ENCODE peak calls at places on chromosome 10, in ten cellular contexts. One of them, this sample, is unnamed.

GRCh38 chr10:91012502-91012901 is 91.6 kb upstream of the ANKRD1 start:
- DNase-seq in HFF-Myc: no peak
- DNase-seq in BE2C: no peak
- DNase-seq in amygdala: no peak
- DNase-seq in fibroblast of lung: no peak
- DNase-seq in stimulated activated naive CD4-positive, alpha-beta T cell: no peak
- DNase-seq in T-helper 1 cell: no peak
- DNase-seq in NCI-H2081: no peak
- DNase-seq in right lobe of liver: no peak
- DNase-seq in naive B cell: no peak
- DNase-seq in this sample: no peak

GRCh38 chr10:87916515-87916914 is 53.1 kb downstream of the PTEN start:
- DNase-seq in HFF-Myc: no peak
- DNase-seq in BE2C: no peak
- DNase-seq in amygdala: no peak
- DNase-seq in fibroblast of lung: no peak
- DNase-seq in stimulated activated naive CD4-positive, alpha-beta T cell: no peak
- DNase-seq in T-helper 1 cell: no peak
- DNase-seq in NCI-H2081: no peak
- DNase-seq in right lobe of liver: no peak
- DNase-seq in naive B cell: no peak
- DNase-seq in this sample: no peak

GRCh38 chr10:11547111-11547625 is 64.3 kb downstream of the USP6NL start:
- DNase-seq in HFF-Myc: no peak
- DNase-seq in BE2C: no peak
- DNase-seq in amygdala: no peak
- DNase-seq in fibroblast of lung: peak
- DNase-seq in stimulated activated naive CD4-positive, alpha-beta T cell: no peak
- DNase-seq in T-helper 1 cell: no peak
- DNase-seq in NCI-H2081: no peak
- DNase-seq in right lobe of liver: no peak
- DNase-seq in naive B cell: no peak
- DNase-seq in this sample: peak

GRCh38 chr10:24383681-24384106 is 174.8 kb downstream of the KIAA1217 start:
- DNase-seq in HFF-Myc: peak
- DNase-seq in BE2C: peak
- DNase-seq in amygdala: no peak
- DNase-seq in fibroblast of lung: peak
- DNase-seq in stimulated activated naive CD4-positive, alpha-beta T cell: no peak
- DNase-seq in T-helper 1 cell: no peak
- DNase-seq in NCI-H2081: no peak
- DNase-seq in right lobe of liver: peak
- DNase-seq in naive B cell: no peak
- DNase-seq in this sample: peak

GRCh38 chr10:6047847-6048246 is 14.3 kb downstream of the IL2RA start:
- DNase-seq in HFF-Myc: no peak
- DNase-seq in BE2C: no peak
- DNase-seq in amygdala: no peak
- DNase-seq in fibroblast of lung: no peak
- DNase-seq in stimulated activated naive CD4-positive, alpha-beta T cell: no peak
- DNase-seq in T-helper 1 cell: no peak
- DNase-seq in NCI-H2081: no peak
- DNase-seq in right lobe of liver: no peak
- DNase-seq in naive B cell: no peak
- DNase-seq in this sample: no peak

GRCh38 chr10:35739998-35740397 is 97.9 kb upstream of the FZD8 start:
- DNase-seq in HFF-Myc: no peak
- DNase-seq in BE2C: no peak
- DNase-seq in amygdala: no peak
- DNase-seq in fibroblast of lung: no peak
- DNase-seq in stimulated activated naive CD4-positive, alpha-beta T cell: no peak
- DNase-seq in T-helper 1 cell: no peak
- DNase-seq in NCI-H2081: no peak
- DNase-seq in right lobe of liver: no peak
- DNase-seq in naive B cell: no peak
- DNase-seq in this sample: peak

GRCh38 chr10:22681783-22682183 is 32.6 kb downstream of the PIP4K2A start:
- DNase-seq in HFF-Myc: no peak
- DNase-seq in BE2C: no peak
- DNase-seq in amygdala: no peak
- DNase-seq in fibroblast of lung: peak
- DNase-seq in stimulated activated naive CD4-positive, alpha-beta T cell: no peak
- DNase-seq in T-helper 1 cell: peak
- DNase-seq in NCI-H2081: no peak
- DNase-seq in right lobe of liver: no peak
- DNase-seq in naive B cell: no peak
- DNase-seq in this sample: peak

GRCh38 chr10:98417973-98418372 is 3.0 kb upstream of the PYROXD2 start:
- DNase-seq in HFF-Myc: no peak
- DNase-seq in BE2C: no peak
- DNase-seq in amygdala: no peak
- DNase-seq in fibroblast of lung: no peak
- DNase-seq in stimulated activated naive CD4-positive, alpha-beta T cell: no peak
- DNase-seq in T-helper 1 cell: no peak
- DNase-seq in NCI-H2081: no peak
- DNase-seq in right lobe of liver: no peak
- DNase-seq in naive B cell: no peak
- DNase-seq in this sample: no peak

GRCh38 chr10:34768261-34768971 is 46.7 kb downstream of the PARD3 start:
- DNase-seq in HFF-Myc: no peak
- DNase-seq in BE2C: no peak
- DNase-seq in amygdala: peak
- DNase-seq in fibroblast of lung: peak
- DNase-seq in stimulated activated naive CD4-positive, alpha-beta T cell: no peak
- DNase-seq in T-helper 1 cell: no peak
- DNase-seq in NCI-H2081: peak
- DNase-seq in right lobe of liver: peak
- DNase-seq in naive B cell: no peak
- DNase-seq in this sample: no peak

GRCh38 chr10:117548191-117548668 is 5.7 kb downstream of the EMX2 start:
- DNase-seq in HFF-Myc: no peak
- DNase-seq in BE2C: no peak
- DNase-seq in amygdala: no peak
- DNase-seq in fibroblast of lung: no peak
- DNase-seq in stimulated activated naive CD4-positive, alpha-beta T cell: no peak
- DNase-seq in T-helper 1 cell: no peak
- DNase-seq in NCI-H2081: no peak
- DNase-seq in right lobe of liver: no peak
- DNase-seq in naive B cell: no peak
- DNase-seq in this sample: no peak

GRCh38 chr10:11684717-11685645 is 57.2 kb upstream of the ECHDC3 start:
- DNase-seq in HFF-Myc: no peak
- DNase-seq in BE2C: no peak
- DNase-seq in amygdala: peak
- DNase-seq in fibroblast of lung: peak
- DNase-seq in stimulated activated naive CD4-positive, alpha-beta T cell: peak
- DNase-seq in T-helper 1 cell: peak
- DNase-seq in NCI-H2081: no peak
- DNase-seq in right lobe of liver: peak
- DNase-seq in naive B cell: peak
- DNase-seq in this sample: peak

GRCh38 chr10:48976208-48976607 is 36.6 kb upstream of the LRRC18 start:
- DNase-seq in HFF-Myc: no peak
- DNase-seq in BE2C: peak
- DNase-seq in amygdala: no peak
- DNase-seq in fibroblast of lung: peak
- DNase-seq in stimulated activated naive CD4-positive, alpha-beta T cell: no peak
- DNase-seq in T-helper 1 cell: no peak
- DNase-seq in NCI-H2081: no peak
- DNase-seq in right lobe of liver: no peak
- DNase-seq in naive B cell: no peak
- DNase-seq in this sample: no peak

GRCh38 chr10:98030093-98030821 is at the start of gene CRTAC1:
- DNase-seq in HFF-Myc: no peak
- DNase-seq in BE2C: peak
- DNase-seq in amygdala: peak
- DNase-seq in fibroblast of lung: peak
- DNase-seq in stimulated activated naive CD4-positive, alpha-beta T cell: no peak
- DNase-seq in T-helper 1 cell: no peak
- DNase-seq in NCI-H2081: peak
- DNase-seq in right lobe of liver: no peak
- DNase-seq in naive B cell: no peak
- DNase-seq in this sample: no peak

GRCh38 chr10:114073787-114074186 is 30.1 kb downstream of the ADRB1 start:
- DNase-seq in HFF-Myc: no peak
- DNase-seq in BE2C: no peak
- DNase-seq in amygdala: no peak
- DNase-seq in fibroblast of lung: no peak
- DNase-seq in stimulated activated naive CD4-positive, alpha-beta T cell: peak
- DNase-seq in T-helper 1 cell: no peak
- DNase-seq in NCI-H2081: no peak
- DNase-seq in right lobe of liver: no peak
- DNase-seq in naive B cell: peak
- DNase-seq in this sample: no peak

GRCh38 chr10:109866168-109866994 is 56.9 kb downstream of the XPNPEP1 start:
- DNase-seq in HFF-Myc: no peak
- DNase-seq in BE2C: peak
- DNase-seq in amygdala: no peak
- DNase-seq in fibroblast of lung: peak
- DNase-seq in stimulated activated naive CD4-positive, alpha-beta T cell: no peak
- DNase-seq in T-helper 1 cell: no peak
- DNase-seq in NCI-H2081: no peak
- DNase-seq in right lobe of liver: no peak
- DNase-seq in naive B cell: no peak
- DNase-seq in this sample: peak

GRCh38 chr10:48496831-48497792 is 107.8 kb downstream of the ARHGAP22 start:
- DNase-seq in HFF-Myc: peak
- DNase-seq in BE2C: no peak
- DNase-seq in amygdala: no peak
- DNase-seq in fibroblast of lung: peak
- DNase-seq in stimulated activated naive CD4-positive, alpha-beta T cell: no peak
- DNase-seq in T-helper 1 cell: no peak
- DNase-seq in NCI-H2081: no peak
- DNase-seq in right lobe of liver: no peak
- DNase-seq in naive B cell: no peak
- DNase-seq in this sample: peak

GRCh38 chr10:99528256-99528866 is 4.4 kb upstream of the NKX2-3 start:
- DNase-seq in HFF-Myc: no peak
- DNase-seq in BE2C: no peak
- DNase-seq in amygdala: no peak
- DNase-seq in fibroblast of lung: peak
- DNase-seq in stimulated activated naive CD4-positive, alpha-beta T cell: no peak
- DNase-seq in T-helper 1 cell: no peak
- DNase-seq in NCI-H2081: no peak
- DNase-seq in right lobe of liver: no peak
- DNase-seq in naive B cell: no peak
- DNase-seq in this sample: no peak

GRCh38 chr10:121681171-121681752 is 83.0 kb upstream of the FGFR2 start:
- DNase-seq in HFF-Myc: no peak
- DNase-seq in BE2C: no peak
- DNase-seq in amygdala: no peak
- DNase-seq in fibroblast of lung: no peak
- DNase-seq in stimulated activated naive CD4-positive, alpha-beta T cell: no peak
- DNase-seq in T-helper 1 cell: no peak
- DNase-seq in NCI-H2081: no peak
- DNase-seq in right lobe of liver: no peak
- DNase-seq in naive B cell: no peak
- DNase-seq in this sample: no peak

GRCh38 chr10:6054884-6055283 is 7.3 kb downstream of the IL2RA start:
- DNase-seq in HFF-Myc: no peak
- DNase-seq in BE2C: no peak
- DNase-seq in amygdala: no peak
- DNase-seq in fibroblast of lung: no peak
- DNase-seq in stimulated activated naive CD4-positive, alpha-beta T cell: no peak
- DNase-seq in T-helper 1 cell: no peak
- DNase-seq in NCI-H2081: no peak
- DNase-seq in right lobe of liver: no peak
- DNase-seq in naive B cell: no peak
- DNase-seq in this sample: no peak

GRCh38 chr10:90779573-90779972 is 78.3 kb downstream of the HTR7 start:
- DNase-seq in HFF-Myc: peak
- DNase-seq in BE2C: peak
- DNase-seq in amygdala: no peak
- DNase-seq in fibroblast of lung: peak
- DNase-seq in stimulated activated naive CD4-positive, alpha-beta T cell: no peak
- DNase-seq in T-helper 1 cell: no peak
- DNase-seq in NCI-H2081: no peak
- DNase-seq in right lobe of liver: no peak
- DNase-seq in naive B cell: no peak
- DNase-seq in this sample: no peak

GRCh38 chr10:68096913-68097509 is 12.3 kb upstream of the MYPN start:
- DNase-seq in HFF-Myc: peak
- DNase-seq in BE2C: peak
- DNase-seq in amygdala: no peak
- DNase-seq in fibroblast of lung: peak
- DNase-seq in stimulated activated naive CD4-positive, alpha-beta T cell: no peak
- DNase-seq in T-helper 1 cell: no peak
- DNase-seq in NCI-H2081: no peak
- DNase-seq in right lobe of liver: peak
- DNase-seq in naive B cell: no peak
- DNase-seq in this sample: peak

GRCh38 chr10:101576229-101576863 is 11.7 kb downstream of the POLL start:
- DNase-seq in HFF-Myc: no peak
- DNase-seq in BE2C: no peak
- DNase-seq in amygdala: no peak
- DNase-seq in fibroblast of lung: peak
- DNase-seq in stimulated activated naive CD4-positive, alpha-beta T cell: no peak
- DNase-seq in T-helper 1 cell: no peak
- DNase-seq in NCI-H2081: no peak
- DNase-seq in right lobe of liver: no peak
- DNase-seq in naive B cell: no peak
- DNase-seq in this sample: no peak

GRCh38 chr10:20466731-20467130 is 430.4 kb downstream of the NEBL start:
- DNase-seq in HFF-Myc: no peak
- DNase-seq in BE2C: no peak
- DNase-seq in amygdala: no peak
- DNase-seq in fibroblast of lung: peak
- DNase-seq in stimulated activated naive CD4-positive, alpha-beta T cell: no peak
- DNase-seq in T-helper 1 cell: no peak
- DNase-seq in NCI-H2081: no peak
- DNase-seq in right lobe of liver: no peak
- DNase-seq in naive B cell: no peak
- DNase-seq in this sample: peak

This sample was measured in brain microvascular endothelial cell.